ENCODE peak calls at places on chromosomes 7 and 10, in eight cellular contexts. V is Peyer's patch, Z is mesothelial cell of epicardium, C is AG10803, I is PC-9, Q is stomach, W is AG04450, F is astrocyte of the spinal cord. Y is an unnamed sample.

GRCh38 chr7:40232242-40232929 is 97.6 kb downstream of the SUGCT start:
- DNase-seq in Z (no peak), Q (no peak), V (no peak), C (peak; percentile 73), I (peak; percentile 48), F (peak; percentile 83), W (peak; percentile 29), Y (no peak)

GRCh38 chr10:28734940-28735759 is 57.8 kb downstream of the BAMBI start:
- DNase-seq in W (peak; percentile 96), V (no peak), F (peak; percentile 94), Z (no peak), I (peak; percentile 80), C (peak; percentile 84), Q (no peak), Y (no peak)

GRCh38 chr10:484925-485661 is 204.4 kb downstream of the DIP2C start:
- DNase-seq in V (no peak), W (no peak), I (no peak), C (no peak), F (peak; percentile 41), Q (peak; percentile 29), Z (no peak), Y (no peak)

GRCh38 chr10:62306663-62307062 is 38.0 kb upstream of the RTKN2 start:
- DNase-seq in I (no peak), Q (no peak), V (no peak), C (no peak), Z (no peak), F (no peak), W (no peak), Y (no peak)

GRCh38 chr10:103765981-103766380 is 89.4 kb downstream of the SH3PXD2A start:
- DNase-seq in V (no peak), I (no peak), Q (peak; percentile 75), C (no peak), F (peak; percentile 23), Z (no peak), W (no peak), Y (no peak)

GRCh38 chr7:748446-748845 is 21.4 kb upstream of the PRKAR1B start:
- DNase-seq in C (no peak), Q (no peak), V (peak; percentile 32), W (no peak), I (no peak), F (no peak), Z (no peak), Y (no peak)

GRCh38 chr10:101814466-101815041 is 3.7 kb downstream of the OGA start:
- DNase-seq in V (no peak), I (no peak), C (peak; percentile 55), W (no peak), Z (no peak), F (no peak), Q (no peak), Y (no peak)

GRCh38 chr7:39950473-39951155 is 558 bp downstream of the CDK13 start:
- DNase-seq in W (no peak), F (peak; percentile 50), Z (peak; percentile 31), C (peak; percentile 49), Q (peak; percentile 51), V (no peak), I (peak; percentile 42), Y (no peak)

GRCh38 chr10:12975266-12975665 is 26.2 kb downstream of the CCDC3 start:
- DNase-seq in I (no peak), C (no peak), W (no peak), V (no peak), F (no peak), Z (no peak), Q (no peak), Y (no peak)

GRCh38 chr10:86658261-86658741 is 4.0 kb downstream of the OPN4 start:
- DNase-seq in W (no peak), C (no peak), V (peak; percentile 14), F (no peak), Q (no peak), Z (no peak), I (no peak), Y (no peak)

DNA sequence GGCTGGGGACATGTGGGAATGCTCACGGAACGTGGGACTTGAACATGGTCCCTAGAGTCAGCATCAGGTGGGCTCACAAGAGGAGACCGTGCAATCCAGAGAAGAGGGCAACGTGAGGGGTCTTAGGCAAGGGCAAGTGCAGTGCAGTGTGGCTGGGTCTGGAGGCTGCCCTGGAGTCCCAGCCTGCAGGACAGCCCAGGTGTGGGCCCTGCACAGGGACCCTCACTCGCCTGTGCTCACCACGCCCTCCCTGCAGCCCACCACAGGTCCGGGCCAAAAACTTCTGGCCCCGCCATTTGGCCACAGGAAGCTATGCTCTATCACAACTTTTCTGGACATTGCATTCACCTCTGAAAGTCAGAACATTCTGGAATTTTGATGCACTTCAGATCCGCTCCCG is 133.5 kb downstream of the PAXIP1 start:
- DNase-seq in C (no peak), Z (no peak), F (no peak), V (no peak), I (no peak), Q (no peak), W (no peak), Y (no peak)
- TF ChIP-seq CTCF in C (no peak), Z (no peak), F (no peak), V (no peak), I (no peak), Q (no peak), W (no peak), Y (no peak)

GRCh38 chr10:97869091-97870042 is 19.7 kb downstream of the GOLGA7B start:
- DNase-seq in I (peak; percentile 82), F (peak; percentile 91), V (peak; percentile 87), Q (peak; percentile 87), C (peak; percentile 86), Z (no peak), W (peak; percentile 26), Y (no peak)
- TF ChIP-seq CTCF in I (peak; percentile 75), F (peak; percentile 90), V (peak; percentile 54), Q (peak; percentile 64), C (peak; percentile 88), Z (peak; percentile 39), W (peak; percentile 53), Y (no peak)

GRCh38 chr10:55629792-55630490 is 731.1 kb downstream of the ZWINT start:
- DNase-seq in F (peak; percentile 67), I (no peak), C (peak; percentile 21), Z (peak; percentile 40), V (no peak), Q (peak; percentile 55), W (no peak), Y (no peak)

GRCh38 chr10:55627526-55628170 is 733.4 kb downstream of the ZWINT start:
- DNase-seq in V (no peak), Z (peak; percentile 26), F (peak; percentile 4), C (no peak), I (no peak), W (no peak), Q (no peak), Y (no peak)

GRCh38 chr10:55628260-55628701 is 732.8 kb downstream of the ZWINT start:
- DNase-seq in W (no peak), Q (peak; percentile 38), F (peak; percentile 17), C (no peak), V (no peak), I (no peak), Z (peak; percentile 21), Y (no peak)

GRCh38 chr10:55630491-55631056 is 730.5 kb downstream of the ZWINT start:
- DNase-seq in V (no peak), W (no peak), F (peak; percentile 37), C (no peak), I (no peak), Z (peak; percentile 30), Q (no peak), Y (no peak)

DNA sequence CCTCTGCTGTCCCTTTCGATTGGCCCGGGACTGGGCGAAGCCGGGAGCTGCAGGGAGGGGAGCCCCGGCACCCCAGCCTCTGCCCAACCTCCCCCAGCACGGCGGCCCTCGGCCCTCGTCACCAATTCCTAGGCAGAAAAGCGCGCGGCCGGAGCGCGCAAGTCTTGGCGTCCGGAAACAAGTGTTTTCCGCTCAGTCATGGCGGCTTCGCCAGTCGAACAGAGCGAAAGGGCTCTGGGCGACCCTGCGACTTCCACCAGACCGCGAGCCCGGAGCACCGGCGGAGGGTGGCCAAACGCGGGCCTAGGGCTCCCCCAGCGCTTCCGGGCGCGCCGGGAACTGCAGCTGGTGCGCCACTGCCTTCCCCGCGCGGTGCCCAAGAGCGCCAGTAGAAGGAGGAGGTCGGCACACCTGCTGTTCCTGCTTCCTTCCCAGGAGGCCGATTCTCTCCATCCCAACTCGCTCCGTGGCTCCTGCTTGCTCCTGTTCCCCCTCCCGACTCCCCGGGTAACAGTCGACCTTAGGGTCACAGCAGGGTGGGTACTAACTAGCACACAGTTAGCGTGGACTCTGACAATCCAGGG is 729.9 kb downstream of the ZWINT start:
- DNase-seq in W (no peak), C (peak; percentile 21), V (peak; percentile 67), F (peak; percentile 57), Q (peak; percentile 73), Z (peak; percentile 68), I (peak; percentile 35), Y (no peak)
- TF ChIP-seq CTCF in W (peak; percentile 18), C (peak; percentile 42), V (no peak), F (peak; percentile 66), Q (no peak), Z (peak; percentile 81), I (peak; percentile 77), Y (no peak)

GRCh38 chr7:100023526-100023925 is 8.1 kb downstream of the ZKSCAN1 start:
- DNase-seq in Z (no peak), C (no peak), V (no peak), I (no peak), F (no peak), W (no peak), Q (no peak), Y (no peak)
- TF ChIP-seq CTCF in Z (no peak), C (no peak), V (no peak), I (no peak), F (no peak), W (no peak), Q (no peak), Y (no peak)